ENCODE peak calls at places on chromosomes 7 and 10, in four cellular contexts. M is CD4-positive, alpha-beta memory T cell; A is CD8-positive, alpha-beta memory T cell; C is iPS DF 6.9. P is an unnamed sample. For H3K9me3, the result is how much of the 10 kb centered on the place peaks cover.

GRCh38 chr10:22335204-22335956 is 9.9 kb upstream of the SPAG6 start:
- DNase-seq in M (peak), A (peak), C (no peak), P (no peak)

GRCh38 chr10:22849077-22849810 is 78.6 kb upstream of the ARMC3 start:
- DNase-seq in C (no peak), M (no peak), A (no peak), P (peak)

GRCh38 chr10:21825345-21825744 is 178.2 kb downstream of the DNAJC1 start:
- DNase-seq in A (no peak), M (no peak), C (no peak), P (no peak)

GRCh38 chr10:13831711-13832110 is 244.9 kb downstream of the PRPF18 start:
- DNase-seq in M (no peak), A (no peak), C (no peak), P (no peak)

GRCh38 chr10:81680374-81680773 is 194.6 kb upstream of the NRG3 start:
- DNase-seq in C (no peak), M (no peak), A (no peak), P (peak)

GRCh38 chr7:70698219-70698832 is 433.6 kb upstream of the GALNT17 start:
- DNase-seq in A (peak), C (no peak), M (peak), P (no peak)

GRCh38 chr7:2646680-2647571 is 15.1 kb downstream of the TTYH3 start:
- DNase-seq in A (no peak), C (no peak), M (no peak), P (no peak)

GRCh38 chr7:31007634-31008033 is 43.9 kb downstream of the GHRHR start:
- DNase-seq in A (no peak), M (no peak), C (no peak), P (no peak)

GRCh38 chr7:129798616-129799349 is 154.0 kb downstream of the UBE2H start:
- DNase-seq in A (no peak), C (no peak), M (no peak), P (no peak)

GRCh38 chr10:121596668-121597503 is 1.4 kb downstream of the FGFR2 start:
- DNase-seq in C (peak), A (no peak), M (no peak), P (peak)

GRCh38 chr10:68826764-68827591 is at the start of gene STOX1:
- DNase-seq in M (peak), A (peak), C (peak), P (peak)

GRCh38 chr7:139748373-139748765 is 29.4 kb downstream of the HIPK2 start:
- DNase-seq in A (no peak), C (no peak), M (no peak), P (no peak)
- H3K9me3 ChIP-seq in A (under half), C (under half), M (under half), P (under half)

DNA sequence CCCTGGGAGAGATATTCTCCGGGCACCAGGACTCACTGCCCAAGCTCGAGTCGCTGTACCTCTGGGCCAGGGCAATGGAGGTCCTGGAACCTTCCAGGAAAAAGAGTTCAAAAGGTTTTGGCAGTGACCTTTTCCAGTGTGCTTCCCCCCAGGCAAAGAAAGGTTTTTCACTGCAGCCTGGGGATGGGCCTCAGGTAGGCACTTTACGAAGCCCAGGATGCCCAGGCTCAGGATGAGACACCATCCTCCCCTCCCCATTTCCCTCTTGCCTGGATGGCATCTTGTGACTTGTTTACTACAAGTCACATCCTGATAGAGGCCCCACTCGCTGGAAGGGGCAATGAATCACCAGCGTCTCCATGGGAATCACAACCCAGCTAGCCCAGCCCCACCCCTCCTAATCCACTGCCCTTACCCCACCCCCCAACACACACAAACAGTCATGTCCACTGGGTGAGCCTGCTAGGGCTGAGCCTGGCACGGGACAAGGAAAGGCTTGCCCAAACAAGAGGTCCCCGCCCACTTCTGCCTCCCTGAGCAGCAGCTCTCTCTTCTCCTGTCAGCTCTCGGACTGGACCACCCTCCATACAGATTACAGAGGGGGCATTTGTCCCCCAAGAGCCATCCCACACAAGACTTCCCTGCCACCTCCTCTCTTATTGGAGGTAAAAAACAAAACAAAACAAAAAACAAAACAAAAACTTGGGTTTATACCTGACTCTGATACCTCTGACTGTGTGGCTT is 93.9 kb upstream of the SMNDC1 start:
- DNase-seq in A (no peak), M (no peak), C (no peak), P (peak)
- H3K4me3 ChIP-seq in A (no peak), M (no peak), C (no peak), P (no peak)

DNA sequence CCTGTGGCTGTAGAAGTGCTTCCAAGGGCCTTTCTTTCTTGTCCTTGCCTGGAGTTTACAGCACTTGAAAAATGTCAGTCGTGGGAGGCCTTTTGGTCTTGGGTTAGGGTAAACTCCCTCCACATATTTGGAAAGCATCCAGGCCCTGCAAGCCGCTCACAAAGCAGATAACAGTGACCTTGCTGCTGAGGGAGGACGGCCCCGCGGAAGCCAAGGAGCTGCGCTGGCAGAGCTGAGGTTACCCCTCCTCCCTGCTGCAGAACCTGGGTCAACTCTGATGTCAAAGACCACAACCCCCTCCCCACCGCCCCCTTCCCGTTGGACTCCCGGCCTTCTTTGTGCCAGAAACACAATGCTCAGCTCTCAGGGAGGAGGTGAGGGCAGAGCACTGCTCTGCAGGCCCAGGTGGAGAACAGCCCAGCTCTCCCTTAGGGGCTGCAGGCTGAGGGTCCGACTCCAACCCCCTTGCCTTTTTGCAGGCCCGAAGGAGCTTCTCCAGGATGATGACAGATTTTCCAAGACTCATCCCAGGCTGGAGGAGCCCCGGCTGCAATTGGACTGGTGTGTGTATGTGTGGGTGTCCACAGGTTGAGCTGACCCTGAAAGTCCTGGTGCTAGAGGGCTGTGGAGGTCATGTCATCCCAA is 957.6 kb upstream of the ZNF722 start:
- DNase-seq in A (no peak), M (no peak), C (no peak), P (no peak)
- H3K9me3 ChIP-seq in A (under half), M (under half), C (under half), P (under half)

DNA sequence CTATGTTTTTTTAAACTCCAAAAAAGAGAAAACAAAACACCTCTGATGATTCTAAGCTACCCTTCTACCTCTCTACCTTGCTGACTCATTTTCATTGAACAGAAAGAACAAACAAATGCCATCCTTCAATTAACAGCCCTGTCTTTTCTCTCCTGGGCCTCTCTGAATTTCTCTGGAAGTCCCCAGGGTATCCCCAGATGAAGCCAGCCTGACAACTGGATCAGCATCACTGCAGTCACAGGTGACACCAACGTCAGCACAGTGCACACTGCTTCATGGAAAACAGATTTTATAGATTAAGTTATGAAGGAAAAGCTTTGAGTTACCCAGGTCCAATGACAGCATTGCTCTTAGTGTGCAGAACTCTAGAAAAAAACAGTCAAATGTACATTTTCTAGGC is 5.7 kb downstream of the HUS1 start:
- DNase-seq in A (no peak), C (no peak), M (no peak), P (no peak)
- H3K4me3 ChIP-seq in A (no peak), C (no peak), M (no peak), P (no peak)

GRCh38 chr10:42519761-42520460 is 118.5 kb downstream of the ZNF33B start:
- DNase-seq in C (no peak), A (no peak), M (no peak), P (no peak)
- H3K9me3 ChIP-seq in C (under half), A (half or more), M (half or more), P (under half)

GRCh38 chr7:158473946-158474345 is 113.7 kb downstream of the PTPRN2 start:
- DNase-seq in C (no peak), A (no peak), M (no peak), P (no peak)
- H3K4me3 ChIP-seq in C (no peak), A (no peak), M (no peak), P (no peak)

GRCh38 chr10:29440981-29441380 is 152.1 kb downstream of the LYZL1 start:
- DNase-seq in C (no peak), M (no peak), A (no peak), P (no peak)
- H3K9me3 ChIP-seq in C (under half), M (under half), A (under half), P (under half)

GRCh38 chr7:123795917-123796316 is 47.1 kb upstream of the WASL start:
- DNase-seq in A (no peak), C (no peak), M (no peak), P (no peak)

GRCh38 chr7:123802249-123802648 is 42.7 kb upstream of the HYAL4 start:
- DNase-seq in A (no peak), C (no peak), M (no peak), P (no peak)

GRCh38 chr7:123796568-123796967 is 47.8 kb upstream of the WASL start:
- DNase-seq in A (no peak), M (no peak), C (no peak), P (no peak)

GRCh38 chr7:123798527-123799188 is 46.3 kb upstream of the HYAL4 start:
- DNase-seq in M (no peak), A (no peak), C (no peak), P (no peak)

GRCh38 chr7:123797673-123798526 is 47.1 kb upstream of the HYAL4 start:
- DNase-seq in A (no peak), C (peak), M (no peak), P (no peak)
- H3K4me3 ChIP-seq in A (no peak), C (no peak), M (no peak), P (no peak)